ENCODE peak calls at places on chromosomes 2 and 18, in seven cellular contexts. A is Right ventricle myocardium inferior; Y is stimulated activated naive B cell treated with anti-CD40 and anti-IgM and Interleukin-4, amounts not matched to agents 10 μg/mL and 1 μg/mL and 100 μg/mL, for 72 hours; J is effector memory CD8-positive, alpha-beta T cell; X is CD8-positive, alpha-beta T cell; C is activated CD8-positive, alpha-beta memory T cell treated with anti-CD3 and anti-CD28 coated beads, Interleukin-2, amount 10 ng/mL, durations not matched to agents 7 days and 5 days; W is B cell. N is an unnamed sample.

GRCh38 chr18:46275370-46275769 is 171.2 kb downstream of the HAUS1 start:
- ATAC-seq in X (no peak), W (no peak), C (no peak), A (peak), J (no peak), Y (no peak), N (no peak)

GRCh38 chr2:163657257-163657656 is 78.6 kb downstream of the FIGN start:
- ATAC-seq in W (no peak), C (no peak), A (no peak), X (no peak), Y (no peak), J (no peak), N (no peak)

GRCh38 chr18:70758780-70759179 is 469.9 kb downstream of the SOCS6 start:
- ATAC-seq in X (no peak), J (no peak), C (no peak), W (no peak), A (no peak), Y (no peak), N (no peak)

GRCh38 chr2:225471492-225471891 is 72.0 kb downstream of the NYAP2 start:
- ATAC-seq in J (no peak), A (no peak), X (no peak), C (no peak), W (no peak), Y (no peak), N (no peak)

GRCh38 chr18:78949216-78949615 is 30.4 kb upstream of the SALL3 start:
- ATAC-seq in X (no peak), J (no peak), W (no peak), C (no peak), A (no peak), Y (no peak), N (no peak)

GRCh38 chr2:238119756-238120462 is 18.6 kb upstream of the KLHL30 start:
- ATAC-seq in J (no peak), A (no peak), W (peak), C (no peak), X (no peak), Y (peak), N (no peak)

GRCh38 chr18:49747876-49748275 is 65.5 kb downstream of the ACAA2 start:
- ATAC-seq in J (no peak), A (no peak), X (no peak), W (no peak), C (no peak), Y (no peak), N (no peak)

GRCh38 chr18:32910694-32911296 is 138.0 kb upstream of the KLHL14 start:
- ATAC-seq in C (no peak), A (no peak), J (no peak), W (no peak), X (no peak), Y (no peak), N (no peak)

GRCh38 chr18:3479978-3480377 is 30.0 kb downstream of the TGIF1 start:
- ATAC-seq in X (no peak), J (no peak), C (no peak), A (no peak), Y (no peak), W (no peak), N (no peak)

GRCh38 chr2:207224814-207225482 is 59.2 kb upstream of the KLF7 start:
- ATAC-seq in Y (peak), W (no peak), C (no peak), A (no peak), X (no peak), J (no peak), N (no peak)

GRCh38 chr2:241996100-241996499 is 126.6 kb downstream of the RTP5 start:
- ATAC-seq in X (no peak), C (no peak), J (no peak), W (no peak), A (no peak), Y (no peak), N (no peak)

GRCh38 chr2:191486584-191487320 is 191.2 kb upstream of the NABP1 start:
- ATAC-seq in X (no peak), C (no peak), A (no peak), Y (no peak), W (no peak), J (no peak), N (no peak)

GRCh38 chr2:23487735-23488492 is 102.9 kb downstream of the KLHL29 start:
- ATAC-seq in C (no peak), X (no peak), J (no peak), W (no peak), A (no peak), Y (no peak), N (no peak)

GRCh38 chr2:154537024-154537423 is 161.5 kb upstream of the KCNJ3 start:
- ATAC-seq in A (no peak), C (no peak), W (no peak), X (no peak), J (no peak), Y (no peak), N (no peak)

GRCh38 chr2:112582314-112582746 is 2.1 kb upstream of the CHCHD5 start:
- ATAC-seq in W (peak), Y (peak), A (no peak), J (peak), X (peak), C (peak), N (no peak)

GRCh38 chr2:96685592-96686459 is 43.3 kb downstream of the FER1L5 start:
- ATAC-seq in C (no peak), J (no peak), W (no peak), Y (no peak), A (peak), X (no peak), N (peak)

GRCh38 chr2:236001166-236001828 is 166.9 kb downstream of the GBX2 start:
- ATAC-seq in C (no peak), A (no peak), X (no peak), W (no peak), J (no peak), Y (no peak), N (no peak)

GRCh38 chr2:72984172-72984671 is 66.9 kb downstream of the EMX1 start:
- ATAC-seq in X (no peak), C (no peak), Y (no peak), W (no peak), J (no peak), A (peak), N (no peak)

GRCh38 chr2:30627162-30627561 is 180.1 kb downstream of the CAPN13 start:
- ATAC-seq in X (no peak), C (peak), Y (no peak), W (no peak), A (no peak), J (no peak), N (no peak)

GRCh38 chr18:8742382-8743361 is 37.3 kb downstream of the MTCL1 start:
- ATAC-seq in W (no peak), J (peak), Y (peak), A (no peak), X (peak), C (no peak), N (no peak)

GRCh38 chr2:121038831-121039230 is 246.2 kb downstream of the TFCP2L1 start:
- ATAC-seq in C (no peak), Y (no peak), X (no peak), J (no peak), A (no peak), W (no peak), N (no peak)

GRCh38 chr2:190972846-190973245 is 41.1 kb downstream of the STAT1 start:
- ATAC-seq in A (no peak), Y (no peak), C (no peak), W (no peak), J (no peak), X (no peak), N (peak)

GRCh38 chr2:26002617-26003310 is 20.5 kb upstream of the KIF3C start:
- ATAC-seq in W (no peak), A (peak), X (no peak), Y (peak), C (no peak), J (no peak), N (peak)

GRCh38 chr2:64311948-64312621 is 141.9 kb upstream of the LGALSL start:
- ATAC-seq in C (no peak), Y (peak), X (no peak), J (no peak), A (peak), W (no peak), N (peak)

GRCh38 chr2:237459741-237460174 is 27.3 kb upstream of the MLPH start:
- ATAC-seq in A (no peak), W (no peak), J (no peak), C (no peak), X (no peak), Y (no peak), N (no peak)

GRCh38 chr18:42336139-42336538 is 381.1 kb downstream of the PIK3C3 start:
- ATAC-seq in X (no peak), C (no peak), Y (no peak), W (no peak), J (no peak), A (no peak), N (no peak)

GRCh38 chr18:35118641-35119040 is 77.4 kb downstream of the MAPRE2 start:
- ATAC-seq in J (no peak), C (no peak), Y (no peak), X (no peak), W (no peak), A (peak), N (no peak)

GRCh38 chr2:154097823-154098398 is 226.2 kb downstream of the GALNT13 start:
- ATAC-seq in J (no peak), X (no peak), Y (no peak), C (no peak), A (no peak), W (no peak), N (no peak)

GRCh38 chr2:167964650-167965404 is 282.6 kb downstream of the STK39 start:
- ATAC-seq in J (no peak), C (no peak), X (no peak), W (no peak), A (peak), Y (peak), N (no peak)

GRCh38 chr2:55425449-55425848 is 5.8 kb upstream of the CCDC88A start:
- ATAC-seq in J (no peak), X (no peak), W (no peak), Y (no peak), C (no peak), A (no peak), N (no peak)

GRCh38 chr18:44783371-44783770 is 102.7 kb downstream of the SETBP1 start:
- ATAC-seq in W (no peak), C (no peak), A (no peak), J (no peak), X (no peak), Y (no peak), N (no peak)

GRCh38 chr2:222776792-222777191 is 84.0 kb upstream of the ACSL3 start:
- ATAC-seq in Y (no peak), J (no peak), X (no peak), A (peak), C (no peak), W (no peak), N (no peak)

GRCh38 chr2:102276549-102277201 is 34.7 kb upstream of the IL1RL1 start:
- ATAC-seq in C (peak), W (no peak), Y (no peak), A (no peak), X (no peak), J (peak), N (no peak)

GRCh38 chr2:143968860-143969259 is 551.1 kb downstream of the ZEB2 start:
- ATAC-seq in W (no peak), J (no peak), A (no peak), C (no peak), Y (no peak), X (no peak), N (no peak)

GRCh38 chr18:32888311-32888710 is 115.5 kb upstream of the KLHL14 start:
- ATAC-seq in J (no peak), Y (no peak), W (no peak), A (no peak), X (no peak), C (no peak), N (no peak)

GRCh38 chr2:132668189-132668833 is 1.7 kb downstream of the LYPD1 start:
- ATAC-seq in W (no peak), C (no peak), X (no peak), A (no peak), Y (no peak), J (no peak), N (no peak)